ENCODE peak calls at places on chromosomes 3 and 15, in six cellular contexts. H is activated naive CD4-positive, alpha-beta T cell treated with anti-CD3 and anti-CD28 coated beads, Interleukin-2, amount 10 ng/mL, durations not matched to agents 7 days and 5 days; Z is NCI-H524; D is HuH-7.5; J is NAMALWA; C is astrocyte of the hippocampus. Q is an unnamed sample.
A peak's percentile ranks its signal among the peaks of the same experiment; 100 is the strongest.

GRCh38 chr3:53236112-53236841 is 19.5 kb downstream of the TKT start:
- DNase-seq in J (no peak), H (no peak), D (no peak), Z (no peak), C (peak; percentile 86), Q (no peak)

GRCh38 chr3:126472277-126473006 is 3.2 kb downstream of the ZXDC start:
- DNase-seq in H (no peak), Z (no peak), J (no peak), D (peak; percentile 93), C (peak; percentile 82), Q (peak; percentile 50)

GRCh38 chr3:18680759-18681158 is 255.6 kb upstream of the SATB1 start:
- DNase-seq in J (no peak), Z (no peak), D (no peak), C (no peak), H (no peak), Q (no peak)

GRCh38 chr15:35852818-35853624 is 307.1 kb upstream of the DPH6 start:
- DNase-seq in C (no peak), D (no peak), Z (no peak), J (no peak), H (no peak), Q (no peak)

GRCh38 chr3:127738192-127738840 is 65.6 kb downstream of the ABTB1 start:
- DNase-seq in C (peak; percentile 50), D (no peak), J (no peak), H (no peak), Z (peak; percentile 97), Q (peak; percentile 58)

GRCh38 chr15:88401972-88402656 is 65.1 kb downstream of the MRPL46 start:
- DNase-seq in J (peak; percentile 86), H (peak; percentile 39), D (no peak), Z (no peak), C (peak; percentile 27), Q (no peak)

GRCh38 chr3:159185443-159186050 is 383.7 kb downstream of the MFSD1 start:
- DNase-seq in D (no peak), Z (no peak), C (no peak), J (no peak), H (no peak), Q (no peak)

GRCh38 chr3:95705786-95706418 is 1108.5 kb upstream of the EPHA6 start:
- DNase-seq in H (peak; percentile 22), C (no peak), Z (no peak), D (no peak), J (peak; percentile 31), Q (no peak)

GRCh38 chr15:72835289-72835890 is 51.8 kb upstream of the ADPGK start:
- DNase-seq in Z (peak; percentile 95), D (no peak), C (no peak), J (peak; percentile 33), H (no peak), Q (no peak)

GRCh38 chr3:140943781-140944547 is 2.3 kb downstream of the SLC25A36 start:
- DNase-seq in J (no peak), D (no peak), Z (no peak), C (no peak), H (no peak), Q (no peak)

GRCh38 chr3:196988241-196989029 is 19.8 kb upstream of the PIGZ start:
- DNase-seq in J (no peak), D (peak; percentile 62), Z (no peak), H (no peak), C (no peak), Q (no peak)

GRCh38 chr3:70815817-70816216 is 503.4 kb upstream of the MDFIC2 start:
- DNase-seq in Z (no peak), J (no peak), D (no peak), C (no peak), H (no peak), Q (no peak)

GRCh38 chr3:112650472-112650871 is 9.5 kb upstream of the CCDC80 start:
- DNase-seq in Z (no peak), C (no peak), D (no peak), J (no peak), H (no peak), Q (no peak)

GRCh38 chr15:78934063-78935023 is 10.5 kb downstream of the CTSH start:
- DNase-seq in H (no peak), Z (no peak), C (peak; percentile 79), J (no peak), D (no peak), Q (no peak)

GRCh38 chr15:37873336-37873735 is 61.1 kb upstream of the TMCO5A start:
- DNase-seq in D (no peak), H (no peak), C (no peak), Z (no peak), J (no peak), Q (no peak)

GRCh38 chr15:40918799-40919392 is 10.2 kb upstream of the DLL4 start:
- DNase-seq in H (no peak), C (peak; percentile 52), D (no peak), Z (no peak), J (no peak), Q (no peak)

GRCh38 chr15:63196846-63197245 is 7.4 kb downstream of the RAB8B start:
- DNase-seq in Z (peak; percentile 75), C (no peak), D (no peak), J (no peak), H (no peak), Q (no peak)

GRCh38 chr3:184015381-184016019 is 2.2 kb downstream of the ABCC5 start:
- DNase-seq in D (no peak), Z (peak; percentile 93), C (no peak), H (no peak), J (no peak), Q (no peak)

GRCh38 chr15:23708332-23708731 is 21.2 kb upstream of the NDN start:
- DNase-seq in C (no peak), Z (no peak), H (no peak), J (no peak), D (no peak), Q (no peak)

GRCh38 chr15:60397772-60398445 is at the start of gene ANXA2:
- DNase-seq in C (peak; percentile 96), J (peak; percentile 79), D (peak; percentile 70), Z (no peak), H (peak; percentile 90), Q (peak; percentile 93)

GRCh38 chr3:152183473-152183872 is 85.3 kb upstream of the MBNL1 start:
- DNase-seq in C (peak; percentile 28), H (peak; percentile 66), D (no peak), J (peak; percentile 86), Z (peak; percentile 85), Q (peak; percentile 78)

GRCh38 chr15:25608926-25609325 is 170.1 kb upstream of the UBE3A start:
- DNase-seq in C (no peak), J (no peak), D (no peak), H (no peak), Z (no peak), Q (no peak)

GRCh38 chr3:24156466-24156865 is 211.4 kb downstream of the NR1D2 start:
- DNase-seq in H (no peak), C (peak; percentile 7), Z (no peak), J (no peak), D (no peak), Q (no peak)

GRCh38 chr15:83973816-83974215 is 261.8 kb upstream of the GOLGA6L4 start:
- DNase-seq in H (no peak), C (no peak), Z (no peak), J (peak; percentile 53), D (peak; percentile 10), Q (no peak)

GRCh38 chr3:73500321-73500720 is 124.4 kb downstream of the PDZRN3 start:
- DNase-seq in H (no peak), C (peak; percentile 63), D (no peak), Z (peak; percentile 50), J (no peak), Q (no peak)

GRCh38 chr15:72229076-72229946 is 1.7 kb downstream of the PKM start:
- DNase-seq in Z (peak; percentile 31), D (no peak), H (peak; percentile 53), J (peak; percentile 69), C (peak; percentile 41), Q (peak; percentile 77)

GRCh38 chr15:26294062-26294689 is 431.0 kb upstream of the ATP10A start:
- DNase-seq in D (no peak), Z (peak; percentile 90), C (no peak), J (no peak), H (no peak), Q (no peak)

GRCh38 chr3:14363976-14364375 is 38.4 kb upstream of the SLC6A6 start:
- DNase-seq in Z (no peak), J (no peak), H (no peak), C (peak; percentile 28), D (no peak), Q (no peak)

GRCh38 chr3:43378066-43378935 is 92.0 kb downstream of the SNRK start:
- DNase-seq in J (peak; percentile 62), D (peak; percentile 51), H (peak; percentile 84), Z (no peak), C (peak; percentile 39), Q (peak; percentile 86)

GRCh38 chr3:141152801-141153678 is 78.6 kb upstream of the PXYLP1 start:
- DNase-seq in C (no peak), J (no peak), Z (no peak), H (no peak), D (no peak), Q (no peak)

Q was measured in activated effector memory CD4-positive, alpha-beta T cell treated with anti-CD3 and anti-CD28 coated beads, Interleukin-2, amount 50 U/mL, for 16 hours.